ENCODE peak calls at places on chromosomes 5 and 9, in four cellular contexts. One of them, this sample, is unnamed.

GRCh38 chr5:38135486-38136031 is 122.8 kb upstream of the EGFLAM start:
- DNase-seq in small intestine: no peak
- DNase-seq in lower lobe of right lung: no peak
- DNase-seq in activated T-cell treated with anti-CD3 and anti-CD28 coated beads for 1 hour: no peak
- DNase-seq in this sample: no peak

GRCh38 chr9:104836235-104836634 is 72.3 kb downstream of the NIPSNAP3B start:
- DNase-seq in small intestine: no peak
- DNase-seq in lower lobe of right lung: no peak
- DNase-seq in activated T-cell treated with anti-CD3 and anti-CD28 coated beads for 1 hour: no peak
- DNase-seq in this sample: no peak

GRCh38 chr5:174172104-174172965 is 126.8 kb downstream of the NSG2 start:
- DNase-seq in small intestine: no peak
- DNase-seq in lower lobe of right lung: no peak
- DNase-seq in activated T-cell treated with anti-CD3 and anti-CD28 coated beads for 1 hour: no peak
- DNase-seq in this sample: no peak

GRCh38 chr9:84970432-84970831 is 300.9 kb downstream of the NTRK2 start:
- DNase-seq in small intestine: no peak
- DNase-seq in lower lobe of right lung: no peak
- DNase-seq in activated T-cell treated with anti-CD3 and anti-CD28 coated beads for 1 hour: no peak
- DNase-seq in this sample: no peak

GRCh38 chr9:109498195-109499060 is at the start of gene PTPN3:
- DNase-seq in small intestine: peak; percentile 33
- DNase-seq in lower lobe of right lung: no peak
- DNase-seq in activated T-cell treated with anti-CD3 and anti-CD28 coated beads for 1 hour: no peak
- DNase-seq in this sample: no peak

GRCh38 chr5:156934450-156935211 is 28.4 kb downstream of the TIMD4 start:
- DNase-seq in small intestine: peak; percentile 5
- DNase-seq in lower lobe of right lung: no peak
- DNase-seq in activated T-cell treated with anti-CD3 and anti-CD28 coated beads for 1 hour: peak; percentile 42
- DNase-seq in this sample: no peak

GRCh38 chr5:168793844-168794837 is 215.0 kb upstream of the PANK3 start:
- DNase-seq in small intestine: no peak
- DNase-seq in lower lobe of right lung: peak; percentile 59
- DNase-seq in activated T-cell treated with anti-CD3 and anti-CD28 coated beads for 1 hour: no peak
- DNase-seq in this sample: no peak

GRCh38 chr9:1267581-1267980 is 217.4 kb downstream of the DMRT2 start:
- DNase-seq in small intestine: no peak
- DNase-seq in lower lobe of right lung: no peak
- DNase-seq in activated T-cell treated with anti-CD3 and anti-CD28 coated beads for 1 hour: no peak
- DNase-seq in this sample: no peak

GRCh38 chr9:71233646-71234045 is 112.2 kb upstream of the TRPM3 start:
- DNase-seq in small intestine: no peak
- DNase-seq in lower lobe of right lung: no peak
- DNase-seq in activated T-cell treated with anti-CD3 and anti-CD28 coated beads for 1 hour: no peak
- DNase-seq in this sample: no peak

GRCh38 chr5:149011084-149011483 is 51.8 kb downstream of the SH3TC2 start:
- DNase-seq in small intestine: no peak
- DNase-seq in lower lobe of right lung: no peak
- DNase-seq in activated T-cell treated with anti-CD3 and anti-CD28 coated beads for 1 hour: no peak
- DNase-seq in this sample: no peak

GRCh38 chr9:589723-590122 is 251.8 kb upstream of the DMRT1 start:
- DNase-seq in small intestine: no peak
- DNase-seq in lower lobe of right lung: no peak
- DNase-seq in activated T-cell treated with anti-CD3 and anti-CD28 coated beads for 1 hour: no peak
- DNase-seq in this sample: no peak

GRCh38 chr5:38451372-38451735 is 105.1 kb downstream of the LIFR start:
- DNase-seq in small intestine: no peak
- DNase-seq in lower lobe of right lung: no peak
- DNase-seq in activated T-cell treated with anti-CD3 and anti-CD28 coated beads for 1 hour: no peak
- DNase-seq in this sample: no peak

GRCh38 chr5:38151878-38152277 is 106.5 kb upstream of the EGFLAM start:
- DNase-seq in small intestine: no peak
- DNase-seq in lower lobe of right lung: no peak
- DNase-seq in activated T-cell treated with anti-CD3 and anti-CD28 coated beads for 1 hour: no peak
- DNase-seq in this sample: no peak

GRCh38 chr5:154771383-154771901 is 16.3 kb downstream of the LARP1 start:
- DNase-seq in small intestine: no peak
- DNase-seq in lower lobe of right lung: no peak
- DNase-seq in activated T-cell treated with anti-CD3 and anti-CD28 coated beads for 1 hour: no peak
- DNase-seq in this sample: peak; percentile 77

GRCh38 chr5:9924614-9925013 is 294.5 kb upstream of the TAS2R1 start:
- DNase-seq in small intestine: no peak
- DNase-seq in lower lobe of right lung: no peak
- DNase-seq in activated T-cell treated with anti-CD3 and anti-CD28 coated beads for 1 hour: no peak
- DNase-seq in this sample: peak; percentile 98

GRCh38 chr5:159258361-159258760 is 4.7 kb upstream of the UBLCP1 start:
- DNase-seq in small intestine: no peak
- DNase-seq in lower lobe of right lung: no peak
- DNase-seq in activated T-cell treated with anti-CD3 and anti-CD28 coated beads for 1 hour: no peak
- DNase-seq in this sample: no peak